ENCODE peak calls at places on chromosomes 1 and 21, in seven cellular contexts. V, Q, U, C, S, R and W are unnamed samples.

GRCh38 chr1:45979778-45980176 is 152.7 kb downstream of the PIK3R3 start:
- DNase-seq in R (no peak), V (no peak), Q (no peak), S (no peak), C (no peak), U (no peak), W (no peak)

GRCh38 chr1:53593758-53594380 is 134.7 kb downstream of the DMRTB1 start:
- DNase-seq in U (peak), R (peak), Q (no peak), S (no peak), C (no peak), V (peak), W (no peak)

GRCh38 chr1:205774277-205775014 is 836 bp downstream of the RAB29 start:
- DNase-seq in U (no peak), V (peak), Q (no peak), S (peak), R (peak), C (peak), W (peak)

GRCh38 chr1:28592314-28593071 is 428 bp downstream of the RAB42 start:
- DNase-seq in R (no peak), U (no peak), S (no peak), C (peak), Q (no peak), V (peak), W (peak)

GRCh38 chr21:36551731-36552457 is 72.0 kb upstream of the CLDN14 start:
- DNase-seq in S (no peak), C (no peak), Q (peak), U (no peak), R (peak), V (no peak), W (no peak)

GRCh38 chr1:30268923-30269666 is 454.3 kb downstream of the MATN1 start:
- DNase-seq in U (no peak), C (no peak), R (peak), S (no peak), V (no peak), Q (no peak), W (no peak)

GRCh38 chr1:150686275-150686674 is 10.7 kb downstream of the GOLPH3L start:
- DNase-seq in Q (no peak), U (no peak), V (no peak), C (no peak), R (no peak), S (no peak), W (no peak)

GRCh38 chr1:56409112-56409691 is 170.2 kb downstream of the PLPP3 start:
- DNase-seq in Q (no peak), S (peak), R (no peak), U (no peak), V (no peak), C (peak), W (peak)

GRCh38 chr1:1304331-1305299 is 3.1 kb downstream of the ACAP3 start:
- DNase-seq in S (no peak), V (peak), R (peak), U (peak), Q (peak), C (no peak), W (no peak)

GRCh38 chr1:19222979-19223824 is 13.1 kb upstream of the UBR4 start:
- DNase-seq in C (no peak), U (no peak), R (peak), Q (no peak), V (no peak), S (no peak), W (no peak)

GRCh38 chr1:156905176-156905575 is 11.7 kb downstream of the PEAR1 start:
- DNase-seq in U (no peak), Q (no peak), C (no peak), V (no peak), R (no peak), S (no peak), W (no peak)

GRCh38 chr1:164058192-164058591 is 500.8 kb upstream of the PBX1 start:
- DNase-seq in U (no peak), C (no peak), S (no peak), R (no peak), V (no peak), Q (peak), W (no peak)

GRCh38 chr1:29258974-29259801 is 22.9 kb downstream of the PTPRU start:
- DNase-seq in S (no peak), C (peak), V (peak), R (peak), U (no peak), Q (no peak), W (no peak)

GRCh38 chr1:154198756-154199562 is 7.1 kb upstream of the TPM3 start:
- DNase-seq in C (peak), S (peak), Q (peak), V (peak), R (peak), U (no peak), W (peak)

GRCh38 chr1:30039354-30040080 is 683.9 kb downstream of the MATN1 start:
- DNase-seq in Q (no peak), C (no peak), S (no peak), R (peak), V (no peak), U (no peak), W (no peak)

GRCh38 chr1:57470028-57470427 is 46.2 kb upstream of the DAB1 start:
- DNase-seq in R (no peak), V (no peak), U (no peak), C (no peak), S (no peak), Q (peak), W (no peak)

GRCh38 chr1:27297903-27298302 is 24.1 kb upstream of the TMEM222 start:
- DNase-seq in U (no peak), Q (no peak), C (no peak), R (peak), V (no peak), S (no peak), W (no peak)

GRCh38 chr1:36908096-36908495 is 126.2 kb downstream of the GRIK3 start:
- DNase-seq in Q (no peak), R (peak), V (no peak), S (no peak), U (no peak), C (no peak), W (no peak)

GRCh38 chr1:64163972-64164371 is 39.5 kb upstream of the UBE2U start:
- DNase-seq in V (no peak), U (no peak), R (no peak), S (no peak), Q (peak), C (no peak), W (no peak)

GRCh38 chr21:14737922-14738321 is 191.8 kb upstream of the SAMSN1 start:
- DNase-seq in U (no peak), Q (peak), V (no peak), R (no peak), C (peak), S (peak), W (peak)

GRCh38 chr1:2074316-2074855 is 24.2 kb downstream of the PRKCZ start:
- DNase-seq in C (no peak), V (no peak), S (no peak), U (no peak), Q (no peak), R (no peak), W (no peak)

GRCh38 chr1:151570819-151571218 is 30.7 kb downstream of the TUFT1 start:
- DNase-seq in S (no peak), C (no peak), R (no peak), Q (no peak), U (no peak), V (no peak), W (no peak)

GRCh38 chr21:41149199-41149598 is 18.8 kb upstream of the BACE2 start:
- DNase-seq in C (no peak), Q (no peak), R (no peak), S (no peak), U (no peak), V (no peak), W (no peak)

GRCh38 chr21:41147979-41148355 is 20.0 kb upstream of the BACE2 start:
- DNase-seq in C (no peak), R (no peak), U (no peak), S (no peak), V (no peak), Q (no peak), W (no peak)

GRCh38 chr21:41143596-41144325 is 24.2 kb upstream of the BACE2 start:
- DNase-seq in C (no peak), R (no peak), U (no peak), Q (no peak), V (no peak), S (no peak), W (no peak)

GRCh38 chr21:41148798-41149197 is 19.2 kb upstream of the BACE2 start:
- DNase-seq in S (no peak), R (no peak), V (no peak), Q (no peak), U (no peak), C (no peak), W (no peak)

DNA sequence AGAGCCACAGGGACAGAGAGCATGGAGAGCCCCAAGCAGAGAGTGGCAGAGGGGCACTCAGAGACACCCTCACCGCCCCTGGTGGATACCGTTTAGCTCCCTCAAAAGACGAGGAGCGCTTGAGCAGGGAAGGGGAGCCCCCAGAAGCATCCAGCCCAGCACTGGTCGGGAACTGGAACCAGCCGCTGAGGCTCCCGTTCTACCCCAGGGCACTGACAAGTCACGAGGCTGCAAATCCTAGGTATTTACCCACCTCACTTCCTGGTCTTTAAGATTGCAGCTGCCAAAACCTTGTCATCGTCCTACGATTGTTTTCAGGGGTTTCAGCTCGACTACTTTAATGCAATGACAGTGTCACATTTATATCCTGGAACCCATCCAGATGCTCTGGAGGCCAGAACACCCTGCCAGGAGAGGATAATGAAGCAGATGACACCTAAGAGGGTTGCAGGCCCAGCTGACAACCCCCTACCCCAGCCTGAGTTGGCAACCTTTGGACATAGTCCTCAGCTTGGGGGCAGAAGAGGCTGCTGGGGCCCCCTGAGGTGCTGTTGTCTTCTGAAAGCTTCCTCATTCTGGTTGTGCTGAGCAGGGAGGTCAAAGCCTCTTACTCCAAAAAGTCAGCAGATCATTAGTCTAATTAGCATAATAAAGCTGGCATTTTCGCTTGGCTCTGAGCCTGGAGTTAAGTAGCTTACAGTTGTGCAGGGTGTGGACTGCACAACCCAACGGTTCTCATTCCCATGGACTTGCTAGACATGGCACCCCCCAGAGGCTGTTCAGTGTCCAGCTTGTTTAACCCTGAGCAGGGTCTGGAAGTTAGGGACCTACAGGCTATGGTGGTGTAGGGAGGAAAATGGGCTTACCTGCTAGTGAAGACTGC is 20.6 kb upstream of the BACE2 start:
- DNase-seq in C (no peak), Q (no peak), R (no peak), V (no peak), U (no peak), S (no peak), W (no peak)
- TF ChIP-seq CTCF in C (no peak), Q (no peak), R (no peak), V (no peak), U (no peak), S (no peak), W (no peak)

GRCh38 chr1:5286244-5286643 is 631.8 kb downstream of the AJAP1 start:
- DNase-seq in U (no peak), Q (no peak), C (no peak), S (peak), V (no peak), R (no peak), W (no peak)
- TF ChIP-seq CTCF in U (no peak), Q (no peak), C (no peak), S (peak), V (no peak), R (no peak), W (no peak)

GRCh38 chr21:38351961-38352521 is 95.2 kb downstream of the KCNJ15 start:
- DNase-seq in C (peak), S (no peak), V (no peak), U (no peak), Q (peak), R (no peak), W (peak)

GRCh38 chr21:38350681-38351080 is 93.9 kb downstream of the KCNJ15 start:
- DNase-seq in V (no peak), S (no peak), C (no peak), R (no peak), Q (no peak), U (no peak), W (no peak)

GRCh38 chr21:38351176-38351959 is 94.6 kb downstream of the KCNJ15 start:
- DNase-seq in V (no peak), U (no peak), S (no peak), C (no peak), R (no peak), Q (peak), W (no peak)

GRCh38 chr21:38354231-38354630 is 97.4 kb downstream of the KCNJ15 start:
- DNase-seq in R (no peak), C (no peak), S (no peak), U (no peak), Q (no peak), V (no peak), W (no peak)

DNA sequence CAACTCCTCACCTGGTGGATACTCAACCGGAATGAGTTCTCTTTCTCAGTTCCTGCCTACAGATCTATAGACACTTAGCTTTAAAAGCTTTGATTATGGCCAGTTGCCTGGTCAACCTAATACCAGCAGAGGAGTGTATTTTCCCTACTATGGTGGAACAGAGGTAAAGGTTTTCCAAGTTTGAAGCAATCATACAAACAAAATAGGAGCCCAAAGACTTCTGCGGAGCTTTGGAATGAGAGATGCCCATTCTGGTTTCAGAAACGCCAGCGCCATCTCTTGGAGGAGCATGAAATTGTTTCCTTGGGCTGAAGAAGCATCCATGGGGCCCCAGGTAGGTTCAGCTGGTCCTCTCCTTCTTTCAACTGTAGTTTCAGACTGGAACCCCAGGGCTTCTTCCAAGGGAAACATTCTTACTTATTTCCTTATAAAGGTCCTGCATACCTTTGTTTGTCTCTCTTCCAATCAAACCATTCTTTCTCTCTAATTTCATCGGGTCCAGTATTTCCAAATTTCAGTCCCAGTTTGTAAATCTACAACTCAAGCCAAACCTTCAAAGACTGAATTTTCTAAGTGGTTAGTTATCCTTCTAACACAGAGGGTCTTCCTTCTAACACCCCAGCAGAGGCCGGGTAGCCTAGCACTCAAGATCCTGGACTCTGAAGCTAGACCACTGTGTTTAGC is 95.9 kb downstream of the KCNJ15 start:
- DNase-seq in R (peak), U (no peak), Q (peak), S (no peak), C (peak), V (peak), W (peak)
- TF ChIP-seq CTCF in R (peak), U (peak), Q (peak), S (peak), C (peak), V (peak), W (peak)

DNA sequence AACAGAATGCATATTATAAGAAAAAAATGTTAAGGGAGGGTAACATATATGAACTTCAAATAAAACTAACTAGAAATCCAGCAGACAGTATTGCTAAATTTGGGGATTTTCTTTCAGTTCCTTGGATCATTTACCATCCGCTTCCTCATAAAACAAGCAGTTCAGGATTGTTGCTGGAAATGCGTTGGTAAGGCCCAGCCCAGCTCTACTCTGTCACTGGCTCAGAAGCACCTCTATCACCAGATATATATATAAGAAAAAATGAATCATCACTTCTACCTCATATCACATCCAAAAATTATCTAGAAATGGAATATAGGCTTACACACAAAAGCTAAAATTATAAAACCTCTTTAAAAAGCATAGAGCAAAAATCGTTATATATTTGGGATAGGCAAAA is 28.2 kb upstream of the COG2 start:
- DNase-seq in R (no peak), Q (no peak), S (no peak), C (no peak), V (no peak), U (no peak), W (no peak)
- TF ChIP-seq CTCF in R (no peak), Q (no peak), S (no peak), C (no peak), V (no peak), U (no peak), W (no peak)

GRCh38 chr1:246609632-246610031 is 43.4 kb downstream of the CNST start:
- DNase-seq in U (no peak), Q (no peak), V (no peak), R (no peak), C (no peak), S (no peak), W (no peak)

GRCh38 chr1:246613131-246613758 is 47.0 kb downstream of the CNST start:
- DNase-seq in U (no peak), S (no peak), R (no peak), C (no peak), V (no peak), Q (no peak), W (no peak)

GRCh38 chr1:246607466-246607865 is 41.2 kb downstream of the CNST start:
- DNase-seq in C (no peak), U (no peak), V (no peak), R (no peak), Q (no peak), S (no peak), W (no peak)

DNA sequence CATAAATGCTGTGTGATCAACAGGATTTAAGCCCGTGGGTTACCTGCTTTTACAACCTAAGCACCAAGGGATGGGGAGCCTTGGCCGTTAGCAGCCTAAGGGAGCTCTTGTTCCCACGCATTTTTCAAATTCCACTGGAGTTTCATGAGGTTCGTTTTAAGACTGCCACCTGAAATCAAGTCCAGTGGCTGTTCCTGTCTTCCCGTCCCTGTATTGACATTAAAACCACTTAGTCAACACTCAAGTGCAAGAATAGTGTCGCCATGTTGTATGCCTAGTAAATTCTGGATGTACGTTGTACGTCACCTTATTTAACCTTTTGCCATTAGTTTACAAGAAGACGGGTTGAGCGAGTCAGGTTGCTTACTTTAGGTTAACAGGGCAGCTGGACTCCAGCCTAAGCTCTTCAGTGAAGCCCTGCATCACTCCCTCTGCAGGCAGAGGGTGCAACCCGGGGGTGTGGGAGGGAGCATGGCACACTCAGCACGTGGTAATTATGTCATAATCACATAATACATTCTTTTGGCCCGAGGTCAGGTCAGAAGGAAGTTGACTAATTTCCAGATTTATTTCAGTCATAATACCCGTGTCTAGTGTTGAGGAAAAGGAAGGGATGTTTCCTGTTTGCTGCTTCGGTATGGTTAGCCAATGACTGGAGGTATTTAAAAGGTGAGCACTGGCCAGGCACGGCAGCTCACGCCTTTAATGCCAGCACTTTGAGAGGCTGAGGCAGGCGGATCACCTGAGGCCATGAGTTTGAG is 42.5 kb downstream of the CNST start:
- DNase-seq in R (no peak), U (peak), S (no peak), Q (peak), C (peak), V (no peak), W (peak)
- TF ChIP-seq CTCF in R (peak), U (peak), S (no peak), Q (peak), C (no peak), V (no peak), W (peak)

DNA sequence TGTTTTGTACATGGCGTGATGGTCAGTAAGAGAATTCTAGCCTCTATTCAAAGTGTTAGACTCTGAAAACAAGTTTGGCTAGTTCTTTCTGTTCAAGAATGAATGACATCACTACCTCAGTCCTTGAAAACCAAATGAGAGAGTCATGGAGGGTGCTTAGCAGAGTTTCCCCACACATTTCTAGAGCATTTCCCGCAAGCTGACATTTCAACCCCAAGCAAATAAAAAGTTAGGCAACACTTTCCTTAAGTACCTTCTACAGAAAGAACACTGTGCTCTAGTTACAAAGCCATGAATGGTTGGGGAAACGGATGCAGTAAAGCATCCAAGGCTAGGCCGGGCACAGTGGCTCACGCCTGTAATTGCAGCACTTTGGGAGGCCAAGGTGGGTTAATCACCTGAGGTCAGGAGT is 47.9 kb upstream of the SLC44A3 start:
- DNase-seq in V (no peak), C (no peak), Q (no peak), S (no peak), U (no peak), R (no peak), W (peak)
- TF ChIP-seq CTCF in V (no peak), C (no peak), Q (no peak), S (no peak), U (peak), R (no peak), W (no peak)

GRCh38 chr1:8239039-8239305 is 78.9 kb upstream of the SLC45A1 start:
- DNase-seq in C (no peak), R (peak), S (no peak), U (peak), Q (peak), V (no peak), W (peak)
- TF ChIP-seq CTCF in C (no peak), R (peak), S (no peak), U (peak), Q (peak), V (no peak), W (no peak)